ENCODE peak calls at places on chromosome 3, in ten cellular contexts. N is breast epithelium, B is esophagus squamous epithelium, C is HCT116, L is cardiac muscle cell, Z is hepatocyte, F is stomach, I is endodermal cell, H is Panc1, W is lung. U is an unnamed sample. For H3K9me3, the result is how much of the 10 kb centered on the place peaks cover.

GRCh38 chr3:15804553-15805095 is 6.8 kb upstream of the ANKRD28 start:
- DNase-seq in N (no peak), B (no peak), C (no peak), L (no peak), Z (no peak), F (no peak), I (no peak), H (no peak), W (no peak), U (no peak)

GRCh38 chr3:68876112-68876713 is 56.1 kb downstream of the TAFA4 start:
- DNase-seq in N (no peak), B (no peak), C (peak), L (peak), Z (peak), F (no peak), I (no peak), H (peak), W (no peak), U (no peak)

GRCh38 chr3:111326144-111326995 is 215.6 kb upstream of the CD96 start:
- DNase-seq in N (no peak), B (no peak), C (no peak), L (no peak), Z (no peak), F (no peak), I (no peak), H (no peak), W (no peak), U (no peak)

GRCh38 chr3:62678841-62679240 is 196.4 kb downstream of the CADPS start:
- DNase-seq in N (no peak), B (no peak), C (no peak), L (no peak), Z (no peak), F (no peak), I (peak), H (no peak), W (no peak), U (no peak)

GRCh38 chr3:169751875-169752274 is 13.0 kb downstream of the TERC start:
- DNase-seq in N (no peak), B (no peak), C (no peak), L (no peak), Z (no peak), F (no peak), I (no peak), H (no peak), W (no peak), U (no peak)

GRCh38 chr3:14767245-14767593 is 51.5 kb upstream of the FGD5 start:
- DNase-seq in N (no peak), B (no peak), C (no peak), L (no peak), Z (no peak), F (no peak), I (no peak), H (no peak), W (no peak), U (no peak)

GRCh38 chr3:165642761-165643432 is 194.3 kb downstream of the BCHE start:
- DNase-seq in N (peak), B (no peak), C (peak), L (no peak), Z (peak), F (no peak), I (no peak), H (peak), W (peak), U (no peak)

GRCh38 chr3:64693031-64693430 is 5.2 kb upstream of the ADAMTS9 start:
- DNase-seq in N (no peak), B (no peak), C (no peak), L (no peak), Z (no peak), F (no peak), I (no peak), H (no peak), W (no peak), U (no peak)

GRCh38 chr3:37661615-37662306 is 199.9 kb upstream of the CTDSPL start:
- DNase-seq in N (no peak), B (no peak), C (no peak), L (no peak), Z (no peak), F (no peak), I (no peak), H (no peak), W (no peak), U (no peak)

GRCh38 chr3:52194541-52195296 is 3.2 kb upstream of the ALAS1 start:
- DNase-seq in N (no peak), B (no peak), C (no peak), L (peak), Z (peak), F (peak), I (no peak), H (no peak), W (peak), U (no peak)

GRCh38 chr3:9600597-9600996 is 47.0 kb upstream of the LHFPL4 start:
- DNase-seq in N (no peak), B (no peak), C (no peak), L (no peak), Z (no peak), F (peak), I (no peak), H (no peak), W (peak), U (no peak)

GRCh38 chr3:188854395-188855149 is 317.2 kb upstream of the TPRG1 start:
- DNase-seq in N (no peak), B (no peak), C (no peak), L (no peak), Z (no peak), F (no peak), I (no peak), H (no peak), W (no peak), U (no peak)

GRCh38 chr3:196220587-196220986 is 4.3 kb downstream of the SLC51A start:
- DNase-seq in N (no peak), B (no peak), C (no peak), L (no peak), Z (no peak), F (no peak), I (no peak), H (no peak), W (no peak), U (no peak)

GRCh38 chr3:126613481-126614187 is 41.3 kb downstream of the TXNRD3 start:
- DNase-seq in N (no peak), B (no peak), C (no peak), L (no peak), Z (no peak), F (no peak), I (no peak), H (no peak), W (no peak), U (no peak)

GRCh38 chr3:188832961-188833615 is 338.7 kb upstream of the TPRG1 start:
- DNase-seq in N (peak), B (no peak), C (no peak), L (no peak), Z (no peak), F (no peak), I (no peak), H (no peak), W (no peak), U (no peak)

GRCh38 chr3:88947013-88947412 is 160.4 kb upstream of the EPHA3 start:
- DNase-seq in N (no peak), B (no peak), C (no peak), L (no peak), Z (no peak), F (no peak), I (no peak), H (no peak), W (no peak), U (no peak)

GRCh38 chr3:23810342-23811116 is 4.8 kb downstream of the UBE2E1 start:
- DNase-seq in N (no peak), B (no peak), C (no peak), L (peak), Z (peak), F (peak), I (peak), H (no peak), W (peak), U (peak)

GRCh38 chr3:42712716-42713372 is 10.2 kb upstream of the HHATL start:
- DNase-seq in N (no peak), B (no peak), C (no peak), L (no peak), Z (no peak), F (no peak), I (no peak), H (no peak), W (no peak), U (no peak)

GRCh38 chr3:132265008-132265407 is 52.2 kb upstream of the ACP3 start:
- DNase-seq in N (no peak), B (no peak), C (no peak), L (no peak), Z (no peak), F (no peak), I (no peak), H (no peak), W (no peak), U (no peak)

GRCh38 chr3:41961061-41961749 is 698 bp downstream of the ULK4 start:
- DNase-seq in N (peak), B (peak), C (peak), L (peak), Z (peak), F (peak), I (peak), H (no peak), W (peak), U (peak)

GRCh38 chr3:120275553-120276092 is 9.4 kb downstream of the GPR156 start:
- DNase-seq in N (no peak), B (no peak), C (no peak), L (no peak), Z (no peak), F (no peak), I (no peak), H (no peak), W (no peak), U (no peak)

GRCh38 chr3:48715179-48715800 is 1.7 kb downstream of the IP6K2 start:
- DNase-seq in N (peak), B (no peak), C (no peak), L (peak), Z (peak), F (no peak), I (no peak), H (no peak), W (no peak), U (no peak)

GRCh38 chr3:48716982-48717746 is at the start of gene IP6K2:
- DNase-seq in N (peak), B (peak), C (peak), L (peak), Z (peak), F (peak), I (peak), H (peak), W (peak), U (peak)

GRCh38 chr3:48711727-48712126 is 5.3 kb downstream of the IP6K2 start:
- DNase-seq in N (no peak), B (no peak), C (no peak), L (no peak), Z (no peak), F (no peak), I (no peak), H (no peak), W (no peak), U (no peak)

DNA sequence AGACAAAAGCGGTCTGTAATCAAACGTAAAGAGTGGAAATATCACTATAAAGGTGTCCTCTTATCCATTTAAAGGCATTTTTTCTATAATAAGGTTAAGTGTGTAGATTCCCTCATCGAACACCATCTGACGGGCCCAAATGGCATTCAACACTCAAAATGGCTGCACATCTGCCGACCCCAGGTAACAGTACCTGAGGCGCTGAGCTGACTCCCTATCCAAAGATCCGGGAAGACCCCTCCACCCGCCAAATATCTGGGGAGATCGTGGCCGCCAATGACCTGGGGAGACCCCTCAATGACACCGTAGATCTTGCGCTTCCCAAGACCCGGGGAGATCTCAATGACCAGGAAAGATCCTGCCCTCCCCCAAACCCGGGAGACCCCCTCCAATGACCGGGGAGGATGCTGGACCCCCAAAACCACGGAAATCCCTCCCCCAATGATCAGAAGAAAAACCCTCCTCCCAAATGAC is 476 bp downstream of the IP6K2 start:
- DNase-seq in N (no peak), B (no peak), C (no peak), L (peak), Z (no peak), F (no peak), I (peak), H (no peak), W (no peak), U (peak)
- H3K9me3 ChIP-seq in N (under half), B (under half), C (under half), L (under half), Z (under half), F (under half), I (under half), H (under half), W (under half), U (under half)

DNA sequence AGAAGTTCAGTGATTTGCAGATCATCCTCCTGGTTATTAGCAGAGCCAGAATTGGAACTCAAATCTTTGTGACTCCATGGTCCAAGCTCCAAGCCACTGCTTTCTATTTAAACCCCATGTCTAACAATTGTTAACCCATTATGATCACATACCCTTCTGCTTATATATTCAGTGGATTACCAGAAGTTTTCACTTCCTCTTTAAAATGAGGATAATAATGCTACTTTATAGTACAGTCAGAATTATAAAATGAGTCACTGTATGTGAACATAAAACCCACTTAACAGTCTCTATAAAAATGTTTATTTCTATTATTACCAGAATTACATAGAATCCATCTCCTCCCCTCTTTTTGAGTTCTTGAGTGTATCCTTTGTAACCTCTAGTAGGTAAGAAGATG is 550.7 kb upstream of the DPPA4 start:
- DNase-seq in N (no peak), B (no peak), C (no peak), L (no peak), Z (no peak), F (no peak), I (no peak), H (no peak), W (no peak), U (no peak)
- H3K9me3 ChIP-seq in N (under half), B (under half), C (under half), L (under half), Z (under half), F (under half), I (under half), H (under half), W (under half), U (under half)

GRCh38 chr3:187051066-187051465 is 88.2 kb downstream of the RPL39L start:
- DNase-seq in N (no peak), B (no peak), C (no peak), L (no peak), Z (no peak), F (no peak), I (no peak), H (no peak), W (no peak), U (no peak)
- H3K9me3 ChIP-seq in N (under half), B (under half), C (under half), L (under half), Z (under half), F (under half), I (under half), H (under half), W (under half), U (under half)

DNA sequence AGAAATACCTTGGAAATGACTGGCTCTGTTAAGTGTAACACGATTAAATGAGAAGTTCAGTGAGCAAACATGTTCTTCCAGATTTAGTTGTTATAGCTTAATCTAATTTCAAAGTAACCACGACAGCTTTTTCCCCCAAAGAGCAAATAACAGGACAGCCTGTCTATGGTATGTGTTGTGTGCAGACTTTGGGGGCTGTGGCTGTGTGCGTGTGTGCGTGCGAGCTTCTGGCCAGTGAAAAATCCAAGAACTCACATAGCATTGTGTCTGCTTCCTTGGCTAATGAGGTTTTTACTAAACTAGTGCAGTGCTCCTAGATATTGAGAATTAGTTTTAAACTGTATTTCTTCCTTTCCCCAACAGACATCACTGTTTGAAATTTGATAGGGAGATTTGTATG is 167.1 kb downstream of the CACNA1D start:
- DNase-seq in N (no peak), B (no peak), C (no peak), L (no peak), Z (no peak), F (no peak), I (no peak), H (no peak), W (no peak), U (no peak)
- H3K9me3 ChIP-seq in N (under half), B (under half), C (under half), L (under half), Z (under half), F (under half), I (under half), H (under half), W (under half), U (under half)

GRCh38 chr3:193416629-193417028 is 38.1 kb upstream of the ATP13A5 start:
- DNase-seq in N (no peak), B (no peak), C (no peak), L (no peak), Z (no peak), F (no peak), I (no peak), H (no peak), W (no peak), U (no peak)
- H3K9me3 ChIP-seq in N (under half), B (under half), C (under half), L (under half), Z (under half), F (under half), I (under half), H (under half), W (under half), U (under half)

GRCh38 chr3:21328982-21329381 is 422.0 kb downstream of the ZNF385D start:
- DNase-seq in N (no peak), B (no peak), C (no peak), L (no peak), Z (no peak), F (no peak), I (no peak), H (no peak), W (no peak), U (no peak)
- H3K9me3 ChIP-seq in N (under half), B (under half), C (under half), L (under half), Z (under half), F (under half), I (under half), H (under half), W (under half), U (under half)

GRCh38 chr3:28278918-28279317 is 37.5 kb downstream of the CMC1 start:
- DNase-seq in N (no peak), B (no peak), C (no peak), L (no peak), Z (no peak), F (no peak), I (no peak), H (no peak), W (no peak), U (no peak)

GRCh38 chr3:28279770-28280169 is 38.4 kb downstream of the CMC1 start:
- DNase-seq in N (no peak), B (no peak), C (no peak), L (no peak), Z (no peak), F (no peak), I (no peak), H (no peak), W (no peak), U (no peak)

GRCh38 chr3:28268989-28269388 is 27.6 kb downstream of the CMC1 start:
- DNase-seq in N (no peak), B (no peak), C (no peak), L (no peak), Z (no peak), F (no peak), I (no peak), H (no peak), W (no peak), U (no peak)

GRCh38 chr3:28267984-28268849 is 26.8 kb downstream of the CMC1 start:
- DNase-seq in N (no peak), B (no peak), C (no peak), L (no peak), Z (no peak), F (no peak), I (no peak), H (no peak), W (no peak), U (no peak)

GRCh38 chr3:28273837-28274236 is 32.4 kb downstream of the CMC1 start:
- DNase-seq in N (no peak), B (no peak), C (no peak), L (no peak), Z (no peak), F (no peak), I (no peak), H (no peak), W (no peak), U (no peak)
- H3K9me3 ChIP-seq in N (under half), B (under half), C (under half), L (under half), Z (under half), F (under half), I (under half), H (under half), W (under half), U (under half)

DNA sequence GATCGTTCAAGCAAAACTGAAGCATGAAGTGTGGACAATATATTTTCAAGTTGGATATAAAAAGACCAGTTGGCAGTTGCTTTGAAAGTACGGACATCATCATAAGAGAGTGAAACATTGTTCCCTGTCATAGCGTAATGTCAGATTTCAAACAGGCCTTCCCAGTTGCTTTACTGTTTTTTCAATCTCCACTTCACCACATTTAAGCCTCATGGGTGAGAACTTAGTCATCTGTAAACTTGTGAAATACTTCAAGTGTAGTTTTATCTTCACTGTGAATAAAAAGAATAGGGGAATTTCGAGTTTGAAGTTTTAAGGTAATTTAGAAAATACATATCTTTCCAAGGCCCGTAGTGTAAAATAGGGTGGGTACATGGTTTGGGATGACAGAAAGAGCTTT is 435.1 kb upstream of the CNTN3 start:
- DNase-seq in N (no peak), B (no peak), C (no peak), L (no peak), Z (no peak), F (no peak), I (no peak), H (no peak), W (no peak), U (no peak)
- H3K9me3 ChIP-seq in N (under half), B (under half), C (under half), L (under half), Z (under half), F (under half), I (under half), H (under half), W (under half), U (under half)

GRCh38 chr3:44499149-44499898 is 21.9 kb upstream of the ZNF445 start:
- DNase-seq in N (no peak), B (no peak), C (no peak), L (no peak), Z (no peak), F (no peak), I (no peak), H (no peak), W (no peak), U (no peak)

GRCh38 chr3:44492496-44492895 is 15.0 kb upstream of the ZNF445 start:
- DNase-seq in N (no peak), B (no peak), C (no peak), L (no peak), Z (no peak), F (no peak), I (no peak), H (no peak), W (no peak), U (no peak)

GRCh38 chr3:44495636-44496415 is 18.4 kb upstream of the ZNF445 start:
- DNase-seq in N (no peak), B (no peak), C (no peak), L (no peak), Z (no peak), F (no peak), I (no peak), H (no peak), W (no peak), U (no peak)
- H3K9me3 ChIP-seq in N (half or more), B (under half), C (under half), L (under half), Z (under half), F (under half), I (under half), H (under half), W (under half), U (under half)